ENCODE peak calls at places on chromosomes 6 and 20, in eight cellular contexts. One of them, this sample, is unnamed.

GRCh38 chr6:21496275-21496674 is 97.3 kb upstream of the SOX4 start:
- DNase-seq in GM23338: no peak
- DNase-seq in left ventricle myocardium inferior: no peak
- DNase-seq in H1: no peak
- DNase-seq in RWPE1: no peak
- DNase-seq in dorsolateral prefrontal cortex: no peak
- DNase-seq in fibroblast of lung: no peak
- DNase-seq in ovary: no peak
- DNase-seq in this sample: no peak

GRCh38 chr20:44075191-44075949 is 111.6 kb downstream of the JPH2 start:
- DNase-seq in GM23338: no peak
- DNase-seq in left ventricle myocardium inferior: no peak
- DNase-seq in H1: peak
- DNase-seq in RWPE1: no peak
- DNase-seq in dorsolateral prefrontal cortex: no peak
- DNase-seq in fibroblast of lung: no peak
- DNase-seq in ovary: no peak
- DNase-seq in this sample: no peak

GRCh38 chr6:69580696-69581095 is 216.1 kb downstream of the LMBRD1 start:
- DNase-seq in GM23338: no peak
- DNase-seq in left ventricle myocardium inferior: no peak
- DNase-seq in H1: no peak
- DNase-seq in RWPE1: no peak
- DNase-seq in dorsolateral prefrontal cortex: no peak
- DNase-seq in fibroblast of lung: no peak
- DNase-seq in ovary: no peak
- DNase-seq in this sample: no peak

GRCh38 chr20:45444050-45444449 is 25.5 kb upstream of the WFDC2 start:
- DNase-seq in GM23338: no peak
- DNase-seq in left ventricle myocardium inferior: no peak
- DNase-seq in H1: no peak
- DNase-seq in RWPE1: no peak
- DNase-seq in dorsolateral prefrontal cortex: no peak
- DNase-seq in fibroblast of lung: no peak
- DNase-seq in ovary: no peak
- DNase-seq in this sample: no peak

GRCh38 chr6:48973486-48973885 is 489.6 kb downstream of the MMUT start:
- DNase-seq in GM23338: no peak
- DNase-seq in left ventricle myocardium inferior: no peak
- DNase-seq in H1: no peak
- DNase-seq in RWPE1: no peak
- DNase-seq in dorsolateral prefrontal cortex: no peak
- DNase-seq in fibroblast of lung: no peak
- DNase-seq in ovary: no peak
- DNase-seq in this sample: no peak

GRCh38 chr6:1436334-1437306 is 47.2 kb downstream of the FOXF2 start:
- DNase-seq in GM23338: peak
- DNase-seq in left ventricle myocardium inferior: no peak
- DNase-seq in H1: peak
- DNase-seq in RWPE1: peak
- DNase-seq in dorsolateral prefrontal cortex: no peak
- DNase-seq in fibroblast of lung: peak
- DNase-seq in ovary: peak
- DNase-seq in this sample: peak

GRCh38 chr20:34542439-34542838 is 16.1 kb upstream of the MAP1LC3A start:
- DNase-seq in GM23338: no peak
- DNase-seq in left ventricle myocardium inferior: no peak
- DNase-seq in H1: no peak
- DNase-seq in RWPE1: no peak
- DNase-seq in dorsolateral prefrontal cortex: no peak
- DNase-seq in fibroblast of lung: no peak
- DNase-seq in ovary: no peak
- DNase-seq in this sample: no peak

GRCh38 chr6:148758492-148758891 is 11.7 kb downstream of the UST start:
- DNase-seq in GM23338: no peak
- DNase-seq in left ventricle myocardium inferior: no peak
- DNase-seq in H1: no peak
- DNase-seq in RWPE1: no peak
- DNase-seq in dorsolateral prefrontal cortex: peak
- DNase-seq in fibroblast of lung: no peak
- DNase-seq in ovary: no peak
- DNase-seq in this sample: no peak

GRCh38 chr6:165178056-165178455 is 131.3 kb downstream of the C6orf118 start:
- DNase-seq in GM23338: no peak
- DNase-seq in left ventricle myocardium inferior: no peak
- DNase-seq in H1: no peak
- DNase-seq in RWPE1: peak
- DNase-seq in dorsolateral prefrontal cortex: no peak
- DNase-seq in fibroblast of lung: peak
- DNase-seq in ovary: no peak
- DNase-seq in this sample: no peak

GRCh38 chr6:157525292-157525889 is 144.4 kb downstream of the ZDHHC14 start:
- DNase-seq in GM23338: no peak
- DNase-seq in left ventricle myocardium inferior: no peak
- DNase-seq in H1: no peak
- DNase-seq in RWPE1: no peak
- DNase-seq in dorsolateral prefrontal cortex: no peak
- DNase-seq in fibroblast of lung: no peak
- DNase-seq in ovary: no peak
- DNase-seq in this sample: no peak

GRCh38 chr20:5947276-5947675 is 3.1 kb downstream of the TRMT6 start:
- DNase-seq in GM23338: no peak
- DNase-seq in left ventricle myocardium inferior: no peak
- DNase-seq in H1: no peak
- DNase-seq in RWPE1: peak
- DNase-seq in dorsolateral prefrontal cortex: no peak
- DNase-seq in fibroblast of lung: no peak
- DNase-seq in ovary: no peak
- DNase-seq in this sample: no peak

GRCh38 chr20:33232486-33233072 is 3.2 kb upstream of the BPIFA1 start:
- DNase-seq in GM23338: no peak
- DNase-seq in left ventricle myocardium inferior: no peak
- DNase-seq in H1: no peak
- DNase-seq in RWPE1: no peak
- DNase-seq in dorsolateral prefrontal cortex: no peak
- DNase-seq in fibroblast of lung: no peak
- DNase-seq in ovary: no peak
- DNase-seq in this sample: no peak

GRCh38 chr6:33313105-33313708 is 671 bp downstream of the TAPBP start:
- DNase-seq in GM23338: peak
- DNase-seq in left ventricle myocardium inferior: peak
- DNase-seq in H1: peak
- DNase-seq in RWPE1: no peak
- DNase-seq in dorsolateral prefrontal cortex: no peak
- DNase-seq in fibroblast of lung: peak
- DNase-seq in ovary: peak
- DNase-seq in this sample: no peak

DNA sequence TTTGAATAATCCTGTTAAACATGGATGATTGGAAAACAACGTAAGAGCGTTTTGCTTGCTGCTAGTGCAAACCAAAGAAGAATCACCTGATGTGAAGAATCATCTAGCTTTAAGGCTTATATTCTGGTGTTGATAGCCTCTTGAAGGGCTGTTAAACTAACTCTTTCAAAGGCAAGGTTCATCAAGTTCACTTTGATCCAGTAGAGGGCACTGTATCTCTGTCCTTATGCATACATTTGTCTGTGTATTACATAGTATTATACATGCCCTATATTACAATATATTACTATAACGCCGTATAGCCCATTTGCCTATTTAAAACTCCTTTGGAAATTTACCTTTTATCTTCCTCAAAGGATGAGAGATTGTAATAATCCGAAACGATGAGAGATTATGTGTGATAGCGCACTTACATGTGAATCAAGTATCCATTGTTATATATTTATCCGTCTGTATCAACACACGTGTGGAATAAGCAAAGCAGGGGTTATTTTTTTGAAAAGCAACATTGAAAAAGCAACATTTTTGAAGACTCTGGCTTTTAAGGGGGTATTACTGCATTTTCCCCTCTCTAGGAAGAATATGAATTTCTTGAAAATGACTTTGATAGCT is 50.8 kb upstream of the NRN1 start:
- DNase-seq in GM23338: peak
- DNase-seq in left ventricle myocardium inferior: no peak
- DNase-seq in H1: no peak
- DNase-seq in RWPE1: peak
- DNase-seq in dorsolateral prefrontal cortex: no peak
- DNase-seq in fibroblast of lung: peak
- DNase-seq in ovary: no peak
- DNase-seq in this sample: peak
- TF ChIP-seq CTCF in GM23338: peak
- TF ChIP-seq CTCF in left ventricle myocardium inferior: peak
- TF ChIP-seq CTCF in H1: peak
- TF ChIP-seq CTCF in RWPE1: peak
- TF ChIP-seq CTCF in dorsolateral prefrontal cortex: peak
- TF ChIP-seq CTCF in fibroblast of lung: peak
- TF ChIP-seq CTCF in ovary: no peak
- TF ChIP-seq CTCF in this sample: peak

DNA sequence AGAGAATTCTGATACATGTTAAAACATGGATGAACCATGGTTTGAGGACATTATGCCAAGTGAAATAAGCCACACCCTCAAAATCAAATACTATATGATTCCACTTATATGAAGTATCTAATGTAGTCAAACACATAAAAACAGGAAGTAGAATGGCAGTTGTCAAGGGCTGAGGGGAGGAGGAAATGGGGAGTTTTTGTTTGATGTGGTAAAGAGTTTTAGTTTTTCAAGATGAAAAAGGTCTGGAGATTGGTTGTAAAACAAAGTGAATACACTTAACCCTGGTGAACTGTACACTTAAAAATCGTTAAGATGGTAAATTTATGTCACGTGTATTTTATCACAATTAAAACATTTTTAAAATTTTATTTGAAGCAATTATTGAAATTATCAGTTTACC is 127.4 kb upstream of the GRIK2 start:
- DNase-seq in GM23338: no peak
- DNase-seq in left ventricle myocardium inferior: no peak
- DNase-seq in H1: no peak
- DNase-seq in RWPE1: no peak
- DNase-seq in dorsolateral prefrontal cortex: no peak
- DNase-seq in fibroblast of lung: no peak
- DNase-seq in ovary: no peak
- DNase-seq in this sample: no peak
- H3K27ac ChIP-seq in GM23338: no peak
- H3K27ac ChIP-seq in left ventricle myocardium inferior: no peak
- H3K27ac ChIP-seq in H1: no peak
- H3K27ac ChIP-seq in RWPE1: no peak
- H3K27ac ChIP-seq in dorsolateral prefrontal cortex: no peak
- H3K27ac ChIP-seq in fibroblast of lung: no peak
- H3K27ac ChIP-seq in ovary: no peak
- H3K27ac ChIP-seq in this sample: no peak

GRCh38 chr6:29720863-29721262 is 2.4 kb upstream of the HLA-F start:
- DNase-seq in GM23338: peak
- DNase-seq in left ventricle myocardium inferior: no peak
- DNase-seq in H1: no peak
- DNase-seq in RWPE1: no peak
- DNase-seq in dorsolateral prefrontal cortex: no peak
- DNase-seq in fibroblast of lung: no peak
- DNase-seq in ovary: no peak
- DNase-seq in this sample: peak

GRCh38 chr6:29723666-29724588 is 693 bp downstream of the HLA-F start:
- DNase-seq in GM23338: peak
- DNase-seq in left ventricle myocardium inferior: peak
- DNase-seq in H1: peak
- DNase-seq in RWPE1: peak
- DNase-seq in dorsolateral prefrontal cortex: no peak
- DNase-seq in fibroblast of lung: no peak
- DNase-seq in ovary: peak
- DNase-seq in this sample: peak

GRCh38 chr6:29724937-29725869 is 2.0 kb downstream of the HLA-F start:
- DNase-seq in GM23338: no peak
- DNase-seq in left ventricle myocardium inferior: no peak
- DNase-seq in H1: no peak
- DNase-seq in RWPE1: no peak
- DNase-seq in dorsolateral prefrontal cortex: no peak
- DNase-seq in fibroblast of lung: no peak
- DNase-seq in ovary: no peak
- DNase-seq in this sample: no peak

GRCh38 chr6:29725981-29726380 is 2.7 kb downstream of the HLA-F start:
- DNase-seq in GM23338: no peak
- DNase-seq in left ventricle myocardium inferior: no peak
- DNase-seq in H1: no peak
- DNase-seq in RWPE1: no peak
- DNase-seq in dorsolateral prefrontal cortex: no peak
- DNase-seq in fibroblast of lung: no peak
- DNase-seq in ovary: no peak
- DNase-seq in this sample: no peak

DNA sequence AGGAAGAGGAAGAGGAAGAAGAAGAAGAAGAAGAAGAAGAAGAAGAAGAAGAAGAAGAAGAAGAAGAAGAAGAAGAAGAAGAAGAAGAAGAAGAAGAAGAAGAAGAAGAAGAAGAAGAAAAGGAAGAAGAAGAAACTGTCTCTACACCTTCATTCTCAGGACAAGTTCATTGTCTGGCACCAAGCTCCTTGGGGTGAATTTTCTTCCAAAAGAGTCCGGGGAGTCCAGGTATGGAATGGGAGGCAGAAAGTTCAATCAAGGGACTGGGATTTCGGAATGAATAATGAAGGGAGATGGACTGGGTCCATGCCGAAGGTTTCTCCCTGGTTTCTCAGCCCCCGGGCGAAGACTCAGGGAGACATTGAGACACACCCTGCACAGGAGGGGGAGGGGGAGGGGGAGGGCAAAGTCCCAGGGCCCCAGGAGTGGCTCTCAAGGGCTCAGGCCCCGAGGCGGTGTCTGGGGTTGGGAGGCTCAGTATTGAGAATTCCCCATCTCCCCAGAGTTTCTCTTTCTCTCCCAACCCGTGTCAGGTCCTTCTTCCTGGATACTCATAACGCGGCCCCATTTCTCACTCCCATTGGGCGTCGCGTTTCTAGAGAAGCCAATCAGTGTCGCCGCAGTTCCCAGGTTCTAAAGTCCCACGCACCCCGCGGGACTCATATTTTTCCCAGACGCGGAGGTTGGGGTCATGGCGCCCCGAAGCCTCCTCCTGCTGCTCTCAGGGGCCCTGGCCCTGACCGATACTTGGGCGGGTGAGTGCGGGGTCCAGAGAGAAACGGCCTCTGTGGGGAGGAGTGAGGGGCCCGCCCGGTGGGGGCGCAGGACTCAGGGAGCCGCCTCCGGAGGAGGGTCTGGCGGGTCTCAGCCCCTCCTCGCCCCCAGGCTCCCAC is at the start of gene HLA-F:
- DNase-seq in GM23338: peak
- DNase-seq in left ventricle myocardium inferior: peak
- DNase-seq in H1: peak
- DNase-seq in RWPE1: peak
- DNase-seq in dorsolateral prefrontal cortex: peak
- DNase-seq in fibroblast of lung: peak
- DNase-seq in ovary: peak
- DNase-seq in this sample: peak
- TF ChIP-seq CTCF in GM23338: no peak
- TF ChIP-seq CTCF in left ventricle myocardium inferior: no peak
- TF ChIP-seq CTCF in H1: no peak
- TF ChIP-seq CTCF in RWPE1: no peak
- TF ChIP-seq CTCF in dorsolateral prefrontal cortex: no peak
- TF ChIP-seq CTCF in fibroblast of lung: no peak
- TF ChIP-seq CTCF in ovary: no peak
- TF ChIP-seq CTCF in this sample: peak

DNA sequence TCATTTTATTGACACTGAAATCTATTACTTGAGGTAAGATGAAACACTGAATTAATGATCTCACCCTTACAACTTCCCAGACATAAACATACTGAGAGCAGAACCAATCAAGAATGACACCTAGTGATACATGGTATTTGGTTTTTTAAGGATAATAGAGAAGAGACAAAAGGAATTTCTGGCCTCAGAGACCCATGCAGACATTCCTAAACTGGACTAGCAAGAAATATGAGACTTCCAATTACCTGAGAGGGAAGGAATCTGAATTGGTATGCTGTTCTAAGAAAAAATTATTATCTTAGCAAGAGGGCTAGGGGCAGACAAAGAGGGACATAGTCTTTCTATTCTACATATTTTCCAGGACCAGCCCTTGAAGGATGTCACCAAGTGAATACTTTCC is 141.1 kb downstream of the BMP5 start:
- DNase-seq in GM23338: no peak
- DNase-seq in left ventricle myocardium inferior: no peak
- DNase-seq in H1: no peak
- DNase-seq in RWPE1: peak
- DNase-seq in dorsolateral prefrontal cortex: no peak
- DNase-seq in fibroblast of lung: peak
- DNase-seq in ovary: no peak
- DNase-seq in this sample: no peak
- H3K27ac ChIP-seq in GM23338: no peak
- H3K27ac ChIP-seq in left ventricle myocardium inferior: no peak
- H3K27ac ChIP-seq in H1: no peak
- H3K27ac ChIP-seq in RWPE1: no peak
- H3K27ac ChIP-seq in dorsolateral prefrontal cortex: no peak
- H3K27ac ChIP-seq in fibroblast of lung: no peak
- H3K27ac ChIP-seq in ovary: no peak
- H3K27ac ChIP-seq in this sample: no peak